ENCODE peak calls at places on chromosomes 5 and 9, in five cellular contexts. N is IMR-90, M is A549, R is K562, A is GM12878. K is an unnamed sample.

GRCh38 chr5:32254987-32255900 is 57.5 kb downstream of the MTMR12 start:
- DNase-seq in N (peak; percentile 29), M (no peak), R (no peak), A (no peak), K (no peak)

GRCh38 chr5:138964547-138965174 is 89.5 kb upstream of the LRRTM2 start:
- DNase-seq in N (no peak), M (no peak), R (no peak), A (no peak), K (no peak)

GRCh38 chr9:95018099-95018927 is 291.8 kb downstream of the AOPEP start:
- DNase-seq in N (peak; percentile 97), M (peak; percentile 65), R (no peak), A (no peak), K (no peak)

GRCh38 chr5:168422431-168422830 is 63.8 kb upstream of the RARS1 start:
- DNase-seq in N (no peak), M (no peak), R (no peak), A (no peak), K (no peak)

GRCh38 chr5:107300928-107301327 is 369.8 kb downstream of the EFNA5 start:
- DNase-seq in N (no peak), M (no peak), R (no peak), A (no peak), K (no peak)

GRCh38 chr5:1503301-1504243 is 20.2 kb downstream of the LPCAT1 start:
- DNase-seq in N (peak; percentile 28), M (no peak), R (no peak), A (no peak), K (no peak)

GRCh38 chr9:116633444-116633843 is 53.7 kb upstream of the TRIM32 start:
- DNase-seq in N (no peak), M (no peak), R (no peak), A (no peak), K (no peak)

GRCh38 chr9:113302792-113303418 is at the start of gene RNF183:
- DNase-seq in N (no peak), M (no peak), R (no peak), A (no peak), K (no peak)

GRCh38 chr5:83340511-83340918 is 131.0 kb upstream of the VCAN start:
- DNase-seq in N (no peak), M (no peak), R (no peak), A (no peak), K (no peak)

GRCh38 chr9:104073770-104074133 is 20.4 kb upstream of the SMC2 start:
- DNase-seq in N (no peak), M (no peak), R (no peak), A (no peak), K (no peak)

GRCh38 chr9:127012250-127012649 is 97.7 kb downstream of the RALGPS1 start:
- DNase-seq in N (no peak), M (no peak), R (no peak), A (no peak), K (no peak)

GRCh38 chr9:127014210-127014609 is 99.6 kb downstream of the RALGPS1 start:
- DNase-seq in N (peak; percentile 30), M (no peak), R (no peak), A (no peak), K (no peak)

GRCh38 chr9:127015926-127016512 is 101.4 kb downstream of the RALGPS1 start:
- DNase-seq in N (no peak), M (no peak), R (no peak), A (no peak), K (no peak)

GRCh38 chr9:127011772-127012171 is 97.2 kb downstream of the RALGPS1 start:
- DNase-seq in N (no peak), M (no peak), R (no peak), A (no peak), K (no peak)

DNA sequence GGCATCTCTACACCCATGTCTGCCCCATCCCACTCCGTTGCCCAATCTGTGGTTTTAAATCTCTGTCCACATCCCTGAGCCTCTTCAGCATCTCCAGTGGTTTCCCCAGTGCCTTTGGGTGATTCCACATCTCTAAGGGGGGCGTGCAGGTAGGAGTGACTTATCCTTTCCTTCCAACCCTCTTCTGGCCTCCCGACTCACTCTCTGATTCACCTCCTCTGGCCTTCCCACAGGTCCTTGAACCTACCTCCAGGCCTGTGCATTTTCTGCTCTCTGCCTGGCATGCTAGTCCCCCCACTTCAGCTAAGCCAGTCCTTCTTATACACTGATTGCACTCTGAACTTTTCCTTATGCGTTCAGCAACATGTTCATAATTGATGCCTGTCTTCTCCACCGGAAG is 99.0 kb downstream of the RALGPS1 start:
- DNase-seq in N (no peak), M (no peak), R (no peak), A (no peak), K (no peak)
- TF ChIP-seq RCOR1 in N (no peak), M (no peak), R (no peak), A (no peak), K (no peak)

GRCh38 chr5:69416180-69416579 is 1.3 kb downstream of the MARVELD2 start:
- DNase-seq in N (no peak), M (no peak), R (no peak), A (no peak), K (no peak)
- TF ChIP-seq SMC3 in N (no peak), M (no peak), R (no peak), A (no peak), K (no peak)

DNA sequence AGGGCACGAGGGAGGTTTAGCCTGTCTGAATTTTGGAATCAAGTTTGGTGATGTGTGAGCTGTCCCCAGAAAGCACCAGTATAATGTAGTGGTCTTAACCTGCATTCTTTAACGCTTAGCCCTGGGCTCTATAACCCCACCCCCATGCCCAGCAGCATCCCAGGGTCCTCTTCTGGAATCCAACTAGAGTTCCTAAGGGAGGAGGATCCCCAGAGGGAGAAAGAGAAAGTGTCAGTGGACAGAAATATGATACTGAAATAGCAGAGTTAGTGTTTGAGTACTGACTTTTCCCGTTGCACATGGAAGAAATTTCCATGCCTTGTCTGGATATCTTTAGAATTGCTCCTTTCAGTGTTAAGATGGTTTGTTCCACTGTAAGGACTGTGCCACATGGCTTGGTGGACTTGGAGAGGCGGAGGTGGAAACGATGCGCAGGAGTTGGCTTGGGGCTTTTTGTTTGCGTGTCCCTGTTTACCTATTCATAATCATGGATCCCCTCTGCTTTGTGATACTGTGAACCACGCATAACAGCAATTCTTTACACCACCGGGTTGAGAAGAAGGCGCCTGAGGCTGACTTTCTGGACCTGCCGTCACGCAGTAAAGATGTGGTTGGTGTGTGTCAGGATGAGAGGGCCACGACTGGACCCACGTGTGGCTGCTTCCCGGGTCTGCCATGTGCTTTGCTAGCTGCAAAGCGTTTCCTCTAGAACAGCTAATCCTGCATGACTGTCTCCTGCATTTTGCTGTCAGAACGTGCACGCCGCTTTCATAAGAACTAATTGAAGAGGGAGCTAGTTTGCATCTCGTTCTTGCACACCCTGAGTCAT is 142.3 kb downstream of the SMARCA2 start:
- DNase-seq in N (peak; percentile 69), M (peak; percentile 41), R (no peak), A (no peak), K (peak; percentile 23)
- TF ChIP-seq RCOR1 in N (peak; percentile 30), M (no peak), R (no peak), A (no peak), K (no peak)

GRCh38 chr9:109802491-109802890 is 22.5 kb downstream of the PALM2AKAP2 start:
- DNase-seq in N (no peak), M (no peak), R (no peak), A (no peak), K (no peak)
- TF ChIP-seq SMC3 in N (no peak), M (no peak), R (no peak), A (no peak), K (no peak)

GRCh38 chr9:121331549-121331948 is 38.5 kb downstream of the STOM start:
- DNase-seq in N (no peak), M (no peak), R (no peak), A (no peak), K (no peak)

GRCh38 chr9:121328876-121329681 is 41.0 kb downstream of the STOM start:
- DNase-seq in N (no peak), M (no peak), R (no peak), A (no peak), K (no peak)

GRCh38 chr9:121336705-121337104 is 33.3 kb downstream of the STOM start:
- DNase-seq in N (no peak), M (no peak), R (no peak), A (no peak), K (peak; percentile 54)

GRCh38 chr9:121331992-121332685 is 37.9 kb downstream of the STOM start:
- DNase-seq in N (peak; percentile 63), M (peak; percentile 44), R (no peak), A (no peak), K (no peak)

GRCh38 chr9:121333950-121334773 is 35.9 kb downstream of the STOM start:
- DNase-seq in N (no peak), M (no peak), R (peak; percentile 53), A (no peak), K (no peak)
- TF ChIP-seq RCOR1 in N (no peak), M (no peak), R (no peak), A (no peak), K (no peak)

GRCh38 chr9:101387871-101388506 is 3.2 kb upstream of the BAAT start:
- DNase-seq in N (peak; percentile 46), M (no peak), R (no peak), A (no peak), K (peak; percentile 17)
- TF ChIP-seq SMC3 in N (peak; percentile 30), M (peak; percentile 85), R (no peak), A (no peak), K (no peak)

DNA sequence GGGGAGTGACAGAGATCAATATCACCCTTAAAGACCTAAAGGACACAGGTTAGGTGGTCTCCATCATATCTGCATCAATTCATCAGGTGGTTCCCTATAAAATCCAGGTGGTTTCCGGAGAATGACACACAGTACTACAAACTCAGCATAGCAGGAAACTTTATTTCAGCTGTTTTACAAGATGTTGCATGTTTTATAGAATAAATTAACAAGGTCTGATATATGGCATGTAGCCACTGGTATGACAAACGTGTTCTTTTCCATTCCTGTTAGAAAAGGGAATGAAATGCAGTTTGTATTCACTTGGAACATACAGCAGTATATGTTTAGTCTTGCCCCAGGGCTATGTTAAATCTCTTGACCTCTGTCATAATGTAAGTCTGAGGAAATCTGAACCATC is 42.1 kb upstream of the TNFSF8 start:
- DNase-seq in N (no peak), M (no peak), R (no peak), A (no peak), K (no peak)
- TF ChIP-seq RCOR1 in N (no peak), M (no peak), R (no peak), A (no peak), K (no peak)

GRCh38 chr9:99360026-99360425 is 137.9 kb downstream of the SEC61B start:
- DNase-seq in N (no peak), M (no peak), R (no peak), A (no peak), K (peak; percentile 45)

GRCh38 chr9:99363509-99363908 is 141.4 kb downstream of the SEC61B start:
- DNase-seq in N (no peak), M (no peak), R (no peak), A (no peak), K (no peak)

GRCh38 chr9:99359336-99359735 is 137.3 kb downstream of the SEC61B start:
- DNase-seq in N (no peak), M (no peak), R (no peak), A (no peak), K (no peak)

GRCh38 chr9:99361827-99362226 is 139.7 kb downstream of the SEC61B start:
- DNase-seq in N (no peak), M (no peak), R (no peak), A (no peak), K (no peak)

GRCh38 chr9:99362317-99362716 is 140.2 kb downstream of the SEC61B start:
- DNase-seq in N (no peak), M (no peak), R (no peak), A (no peak), K (no peak)
- TF ChIP-seq SMC3 in N (no peak), M (no peak), R (no peak), A (no peak), K (no peak)

K was measured in SK-N-SH.